ENCODE peak calls at places on chromosome 5, in ten cellular contexts. A is right atrium auricular region; U is left ventricle myocardium inferior; P is fibroblast of the aortic adventitia; H is CD8-positive, alpha-beta memory T cell; E is ascending aorta; B is fibroblast of lung; T is dorsolateral prefrontal cortex; S is astrocyte of the cerebellum; O is body of pancreas. X is an unnamed sample.

GRCh38 chr5:120447706-120448239 is 16.3 kb upstream of the PRR16 start:
- DNase-seq in E (no peak), T (no peak), S (no peak), U (no peak), A (no peak), H (no peak), B (no peak), P (no peak), O (no peak), X (no peak)

GRCh38 chr5:87300744-87301143 is 33.1 kb downstream of the RASA1 start:
- DNase-seq in E (no peak), P (peak), A (no peak), S (peak), T (no peak), O (no peak), H (no peak), U (no peak), B (peak), X (no peak)

GRCh38 chr5:17314907-17315471 is 97.6 kb downstream of the BASP1 start:
- DNase-seq in A (no peak), S (no peak), T (no peak), O (no peak), E (no peak), P (peak), B (peak), H (no peak), U (no peak), X (peak)

GRCh38 chr5:137516961-137517360 is 17.8 kb upstream of the SPOCK1 start:
- DNase-seq in U (no peak), P (no peak), H (no peak), A (no peak), O (no peak), E (no peak), T (no peak), B (no peak), S (no peak), X (no peak)

GRCh38 chr5:12845549-12846159 is 941.4 kb upstream of the CTNND2 start:
- DNase-seq in A (no peak), H (no peak), U (no peak), T (no peak), O (no peak), E (no peak), P (no peak), S (no peak), B (no peak), X (no peak)

GRCh38 chr5:169350759-169351240 is 49.9 kb upstream of the SLIT3 start:
- DNase-seq in O (no peak), E (peak), S (peak), P (peak), H (no peak), A (peak), B (peak), U (no peak), T (no peak), X (no peak)

GRCh38 chr5:107294151-107294550 is 376.6 kb downstream of the EFNA5 start:
- DNase-seq in S (no peak), A (no peak), T (no peak), B (no peak), U (no peak), P (no peak), E (no peak), O (no peak), H (no peak), X (no peak)

GRCh38 chr5:171426266-171426665 is 6.8 kb downstream of the FGF18 start:
- DNase-seq in P (no peak), E (peak), S (no peak), B (no peak), O (no peak), H (no peak), A (peak), T (peak), U (no peak), X (no peak)

GRCh38 chr5:73338201-73339126 is 110.1 kb downstream of the FOXD1 start:
- DNase-seq in S (peak), O (no peak), H (no peak), B (peak), U (no peak), T (no peak), E (no peak), A (no peak), P (peak), X (no peak)

DNA sequence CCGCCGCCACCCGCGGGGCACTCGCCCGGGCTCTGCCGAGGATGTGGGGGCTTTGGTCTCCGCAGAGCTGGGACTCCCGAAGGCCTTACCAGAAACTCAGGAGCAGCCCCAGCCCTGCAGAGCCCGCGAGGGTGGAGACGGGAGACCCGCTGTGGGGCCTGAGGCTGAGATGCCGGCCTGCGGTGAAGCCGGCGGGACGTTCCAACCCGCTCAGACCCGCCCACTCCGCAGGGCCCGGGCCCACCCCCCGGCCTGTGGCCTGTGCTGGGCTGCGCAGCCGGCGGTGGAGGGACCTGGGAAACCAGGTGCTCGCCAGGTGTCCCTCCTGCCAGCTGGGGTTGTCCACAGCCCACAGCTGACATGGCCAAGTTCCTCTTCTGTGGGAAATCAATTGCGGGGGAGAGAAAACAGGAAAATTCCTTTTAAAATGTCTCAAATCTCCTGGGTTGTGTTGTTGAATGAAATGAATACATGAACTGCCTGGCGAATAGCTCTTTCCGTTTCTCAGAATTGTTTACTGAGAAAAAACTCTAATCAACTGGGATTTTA is 48.9 kb upstream of the IRX4 start:
- DNase-seq in E (no peak), B (no peak), U (peak), H (no peak), T (peak), O (peak), S (no peak), P (no peak), A (no peak), X (no peak)
- H3K4me3 ChIP-seq in E (peak), B (no peak), U (peak), H (no peak), T (peak), O (peak), S (no peak), P (no peak), A (peak), X (no peak)

DNA sequence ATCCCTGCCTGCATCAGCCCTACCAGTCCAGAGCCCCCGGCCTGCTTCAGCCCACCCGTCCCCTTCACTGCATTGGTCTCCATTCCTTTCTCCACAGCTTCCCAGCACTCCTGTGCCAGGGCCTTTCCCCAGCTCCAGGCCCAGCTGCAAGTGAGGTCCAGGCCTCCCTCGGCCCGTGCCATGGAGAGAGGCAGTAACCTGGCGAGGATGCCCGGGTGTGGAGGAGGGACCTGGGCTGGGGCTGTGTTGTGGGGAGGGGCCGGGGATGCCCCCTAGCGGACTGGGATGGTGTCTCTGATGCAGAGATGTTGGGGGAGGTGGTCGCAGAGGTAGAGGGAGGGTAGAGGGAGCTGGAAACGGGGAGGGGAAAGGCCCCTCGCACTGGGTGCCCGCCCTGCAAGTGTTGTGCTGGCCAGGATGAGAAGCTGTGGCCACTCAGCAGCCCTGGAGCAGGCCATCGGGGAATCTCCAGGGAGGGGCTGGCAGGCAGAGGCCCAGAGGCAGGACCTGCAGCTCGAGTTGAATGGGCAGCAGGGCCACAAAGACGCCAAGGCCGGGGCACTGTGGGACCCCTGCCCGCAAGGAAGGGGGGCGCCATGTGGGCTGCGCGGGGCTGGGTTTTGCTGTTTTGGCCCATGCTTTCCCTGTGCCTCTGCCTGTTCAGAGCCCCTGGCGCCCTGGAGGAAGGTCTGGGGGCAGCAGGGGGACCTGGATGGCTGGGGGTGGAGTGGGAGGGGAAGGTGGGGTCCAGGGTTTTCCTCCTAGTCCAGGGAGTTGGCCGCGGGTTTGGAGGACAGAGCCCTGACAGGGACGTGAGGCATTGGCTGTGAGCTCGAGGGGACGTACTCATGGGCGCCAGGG is 26.0 kb upstream of the NKD2 start:
- DNase-seq in H (no peak), A (no peak), T (peak), S (no peak), U (no peak), O (no peak), B (no peak), E (no peak), P (no peak), X (no peak)
- H3K4me3 ChIP-seq in H (no peak), A (no peak), T (no peak), S (no peak), U (no peak), O (no peak), B (no peak), E (no peak), P (no peak), X (no peak)

GRCh38 chr5:79025054-79025465 is 40.0 kb upstream of the ARSB start:
- DNase-seq in B (peak), U (peak), T (peak), A (no peak), O (peak), H (peak), P (peak), S (peak), E (no peak), X (peak)

GRCh38 chr5:79023947-79024346 is 38.8 kb upstream of the ARSB start:
- DNase-seq in B (no peak), P (no peak), O (no peak), E (no peak), A (no peak), H (no peak), S (no peak), U (no peak), T (no peak), X (no peak)

GRCh38 chr5:79023323-79023722 is 38.2 kb upstream of the ARSB start:
- DNase-seq in E (no peak), S (no peak), U (no peak), O (no peak), H (no peak), A (no peak), B (no peak), T (no peak), P (no peak), X (no peak)

GRCh38 chr5:79021753-79022152 is 36.6 kb upstream of the ARSB start:
- DNase-seq in S (no peak), O (no peak), B (no peak), U (no peak), E (no peak), T (no peak), P (no peak), H (no peak), A (no peak), X (no peak)

DNA sequence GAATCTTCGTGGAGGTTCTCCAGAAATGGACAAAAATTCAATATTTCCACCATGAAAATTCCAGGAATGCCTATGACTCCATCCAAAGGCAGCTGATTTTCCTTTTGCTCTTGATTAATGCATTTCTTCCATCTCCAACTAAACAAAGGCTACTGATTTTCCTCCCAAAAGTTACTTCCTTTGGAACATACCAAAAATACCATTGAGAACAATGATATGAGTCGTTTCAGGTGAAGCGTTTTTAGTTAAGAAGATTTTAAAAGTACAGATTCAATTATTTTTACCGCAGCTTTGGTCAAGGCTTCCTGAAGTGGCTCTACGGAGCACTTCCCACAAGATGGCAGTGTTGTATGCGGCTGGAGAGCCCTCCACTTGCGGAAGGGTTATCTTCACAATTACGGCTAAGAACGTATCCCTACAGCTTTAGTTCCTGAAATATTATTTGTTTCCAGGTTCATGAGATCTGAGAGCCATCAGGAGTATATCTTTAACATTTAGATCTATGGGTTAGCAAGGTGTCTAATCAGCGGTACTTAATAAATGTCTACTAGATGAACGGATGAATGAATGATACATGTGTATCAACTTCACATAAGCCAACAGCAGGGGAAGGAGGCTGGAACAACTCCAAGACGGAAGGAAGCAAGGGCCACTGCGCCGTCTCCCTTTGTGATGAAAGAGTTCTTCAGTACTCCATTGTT is 35.9 kb upstream of the ARSB start:
- DNase-seq in S (peak), B (peak), T (peak), O (peak), U (peak), H (peak), E (no peak), P (peak), A (no peak), X (peak)
- H3K4me3 ChIP-seq in S (no peak), B (no peak), T (peak), O (no peak), U (peak), H (no peak), E (no peak), P (no peak), A (no peak), X (no peak)

DNA sequence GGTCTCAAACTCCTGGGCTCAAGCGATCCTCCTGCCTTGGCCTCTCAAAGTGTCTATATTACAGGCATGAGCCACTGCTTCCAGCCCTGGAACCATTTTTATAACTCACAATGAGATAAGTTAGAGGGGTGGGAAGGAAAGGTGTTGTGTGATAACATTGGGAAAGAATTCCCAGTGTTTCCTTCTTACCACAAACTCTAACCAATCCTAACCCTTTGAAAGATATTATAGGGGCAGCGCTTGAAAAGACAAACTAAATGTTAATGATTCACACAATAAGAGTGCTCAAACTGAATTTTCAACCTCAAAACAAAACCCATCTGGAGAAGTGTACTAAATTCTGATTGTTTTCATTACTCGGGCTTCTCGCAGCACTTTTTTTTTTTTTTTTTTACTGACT is 109.7 kb downstream of the TSSK1B start:
- DNase-seq in B (no peak), S (no peak), H (no peak), T (no peak), E (no peak), A (no peak), P (no peak), U (no peak), O (no peak), X (no peak)
- H3K4me3 ChIP-seq in B (no peak), S (no peak), H (no peak), T (no peak), E (no peak), A (no peak), P (no peak), U (no peak), O (no peak), X (no peak)

GRCh38 chr5:149930060-149930753 is 14.4 kb downstream of the PDE6A start:
- DNase-seq in E (no peak), S (no peak), T (no peak), A (no peak), B (peak), H (no peak), P (peak), O (peak), U (no peak), X (no peak)
- H3K4me3 ChIP-seq in E (peak), S (no peak), T (peak), A (no peak), B (peak), H (no peak), P (peak), O (no peak), U (peak), X (no peak)

GRCh38 chr5:175773534-175774070 is 97.8 kb upstream of the CPLX2 start:
- DNase-seq in T (no peak), S (no peak), O (no peak), U (no peak), A (no peak), H (no peak), E (no peak), P (no peak), B (no peak), X (no peak)
- H3K4me3 ChIP-seq in T (peak), S (no peak), O (no peak), U (peak), A (no peak), H (no peak), E (no peak), P (no peak), B (no peak), X (no peak)

GRCh38 chr5:177515580-177515979 is 1.2 kb downstream of the DDX41 start:
- DNase-seq in B (no peak), H (no peak), E (no peak), A (no peak), U (no peak), S (no peak), O (no peak), P (no peak), T (no peak), X (peak)
- H3K4me3 ChIP-seq in B (no peak), H (peak), E (no peak), A (no peak), U (peak), S (peak), O (no peak), P (peak), T (peak), X (peak)

GRCh38 chr5:141002667-141002965 is 36.3 kb downstream of the PCDHAC2 start:
- DNase-seq in U (no peak), E (no peak), T (no peak), S (no peak), B (no peak), P (no peak), H (no peak), O (no peak), A (no peak), X (no peak)

GRCh38 chr5:141003026-141003425 is 36.8 kb downstream of the PCDHAC2 start:
- DNase-seq in O (no peak), S (no peak), U (no peak), A (no peak), H (no peak), B (no peak), T (no peak), P (no peak), E (no peak), X (no peak)

GRCh38 chr5:141001466-141001853 is 35.2 kb downstream of the PCDHAC2 start:
- DNase-seq in S (no peak), H (no peak), E (no peak), U (no peak), O (no peak), B (no peak), T (peak), P (no peak), A (no peak), X (no peak)

GRCh38 chr5:141003791-141004601 is 37.7 kb downstream of the PCDHAC2 start:
- DNase-seq in A (no peak), O (no peak), P (no peak), S (no peak), H (no peak), E (no peak), U (no peak), B (no peak), T (no peak), X (no peak)

GRCh38 chr5:141001854-141002666 is 35.8 kb downstream of the PCDHAC2 start:
- DNase-seq in P (no peak), T (peak), B (no peak), A (no peak), S (no peak), O (no peak), U (no peak), H (no peak), E (no peak), X (no peak)
- H3K4me3 ChIP-seq in P (no peak), T (peak), B (no peak), A (no peak), S (peak), O (no peak), U (peak), H (no peak), E (peak), X (no peak)

GRCh38 chr5:8253376-8253775 is 384.4 kb downstream of the MTRR start:
- DNase-seq in E (no peak), T (no peak), U (no peak), H (no peak), B (no peak), O (no peak), P (no peak), A (no peak), S (no peak), X (no peak)

GRCh38 chr5:8258808-8259207 is 389.9 kb downstream of the MTRR start:
- DNase-seq in T (no peak), B (no peak), S (no peak), E (no peak), O (no peak), P (no peak), A (no peak), U (no peak), H (no peak), X (no peak)

DNA sequence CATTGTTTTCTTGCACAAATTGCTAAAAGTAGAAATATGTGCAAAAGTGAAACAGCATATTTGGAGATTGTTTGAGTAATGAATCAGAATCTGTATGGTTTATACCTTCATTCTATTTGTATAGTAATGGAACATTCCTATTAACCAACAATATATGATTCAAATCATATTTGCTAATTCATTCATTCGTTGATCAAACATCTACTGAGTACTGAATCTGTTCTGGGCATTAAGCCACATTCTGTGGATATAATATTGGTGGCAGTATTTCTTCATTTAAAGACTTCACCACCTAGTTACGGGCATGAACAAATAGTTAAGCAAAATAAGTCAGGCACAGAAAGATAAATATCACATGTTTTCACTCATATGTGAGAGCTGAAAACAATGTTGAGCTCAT is 385.7 kb downstream of the MTRR start:
- DNase-seq in A (no peak), B (no peak), T (no peak), S (no peak), O (no peak), E (no peak), P (no peak), H (no peak), U (no peak), X (no peak)
- H3K4me3 ChIP-seq in A (no peak), B (no peak), T (no peak), S (no peak), O (no peak), E (no peak), P (no peak), H (no peak), U (no peak), X (no peak)

X was measured in Jurkat, Clone E6-1.